ENCODE peak calls at places on chromosome 11, in seven cellular contexts. R, Y, L, J, T, V and K are unnamed samples.

GRCh38 chr11:1632053-1632714 is 2.6 kb downstream of the KRTAP5-5 start:
- DNase-seq in R (no peak), V (no peak), Y (peak; percentile 44), J (no peak), T (no peak), L (no peak), K (no peak)

GRCh38 chr11:44607324-44607962 is 42.0 kb downstream of the CD82 start:
- DNase-seq in L (no peak), V (peak; percentile 74), T (no peak), R (peak; percentile 52), Y (no peak), J (no peak), K (no peak)

GRCh38 chr11:119322360-119322739 is 5.4 kb upstream of the MCAM start:
- DNase-seq in L (no peak), T (no peak), Y (no peak), J (no peak), R (no peak), V (no peak), K (no peak)

GRCh38 chr11:75264971-75265370 is 24.4 kb downstream of the TPBGL start:
- DNase-seq in R (no peak), J (no peak), T (no peak), Y (peak; percentile 58), V (no peak), L (peak; percentile 38), K (peak; percentile 6)

GRCh38 chr11:110327508-110327907 is 31.1 kb upstream of the RDX start:
- DNase-seq in T (no peak), Y (no peak), J (no peak), V (no peak), L (no peak), R (no peak), K (no peak)

GRCh38 chr11:95680169-95680929 is 109.2 kb downstream of the FAM76B start:
- DNase-seq in R (peak; percentile 85), V (peak; percentile 90), Y (no peak), L (no peak), J (no peak), T (peak; percentile 6), K (no peak)

GRCh38 chr11:70402685-70403084 is 4.4 kb downstream of the CTTN start:
- DNase-seq in R (no peak), T (no peak), Y (no peak), J (no peak), L (no peak), V (no peak), K (no peak)

GRCh38 chr11:75380716-75381420 is 18.4 kb upstream of the RPS3 start:
- DNase-seq in L (peak; percentile 56), Y (peak; percentile 68), T (no peak), R (no peak), J (no peak), V (no peak), K (no peak)

GRCh38 chr11:47162426-47162825 is 14.3 kb downstream of the ARFGAP2 start:
- DNase-seq in V (no peak), R (no peak), J (no peak), T (no peak), L (no peak), Y (no peak), K (no peak)

GRCh38 chr11:132220464-132220863 is 850.0 kb downstream of the NTM start:
- DNase-seq in R (peak; percentile 74), L (no peak), J (no peak), V (peak; percentile 91), Y (no peak), T (no peak), K (no peak)

GRCh38 chr11:3124821-3125220 is 40.3 kb downstream of the OSBPL5 start:
- DNase-seq in J (no peak), T (no peak), V (no peak), L (peak; percentile 32), Y (no peak), R (no peak), K (no peak)

GRCh38 chr11:96188625-96189006 is 154.4 kb downstream of the MAML2 start:
- DNase-seq in L (no peak), V (peak; percentile 82), J (no peak), Y (no peak), T (no peak), R (peak; percentile 57), K (no peak)

GRCh38 chr11:111561801-111562325 is 21.3 kb downstream of the LAYN start:
- DNase-seq in V (peak; percentile 90), Y (no peak), L (no peak), R (peak; percentile 86), T (peak; percentile 67), J (no peak), K (no peak)

GRCh38 chr11:10436733-10437132 is 18.3 kb upstream of the AMPD3 start:
- DNase-seq in L (no peak), V (no peak), R (no peak), T (no peak), J (no peak), Y (no peak), K (no peak)

GRCh38 chr11:123300874-123301695 is 106.0 kb upstream of the CLMP start:
- DNase-seq in R (peak; percentile 68), T (no peak), Y (no peak), J (no peak), L (no peak), V (peak; percentile 57), K (no peak)

GRCh38 chr11:65862941-65863888 is 3.0 kb downstream of the MUS81 start:
- DNase-seq in V (no peak), T (no peak), R (no peak), Y (peak; percentile 70), J (no peak), L (peak; percentile 43), K (no peak)
- H3K27ac ChIP-seq in V (no peak overlapping the region), T (no peak overlapping the region), R (no peak overlapping the region), Y (peak overlapping the region; percentile 30), J (peak overlapping the region; percentile 22), L (no peak overlapping the region), K (peak overlapping the region; percentile 29)

GRCh38 chr11:121112498-121113455 is 11.7 kb downstream of the TECTA start:
- DNase-seq in R (peak; percentile 82), J (peak; percentile 7), T (peak; percentile 95), Y (peak; percentile 76), L (peak; percentile 69), V (peak; percentile 89), K (no peak)
- H3K27me3 ChIP-seq in R (peaks cover 30% of the 10 kb centered on the region), J (peaks cover 4% of the 10 kb centered on the region), T (no peaks in the 10 kb centered on the region), Y (no peaks in the 10 kb centered on the region), L (no peaks in the 10 kb centered on the region), V (peaks cover 15% of the 10 kb centered on the region), K (no peaks in the 10 kb centered on the region)

DNA sequence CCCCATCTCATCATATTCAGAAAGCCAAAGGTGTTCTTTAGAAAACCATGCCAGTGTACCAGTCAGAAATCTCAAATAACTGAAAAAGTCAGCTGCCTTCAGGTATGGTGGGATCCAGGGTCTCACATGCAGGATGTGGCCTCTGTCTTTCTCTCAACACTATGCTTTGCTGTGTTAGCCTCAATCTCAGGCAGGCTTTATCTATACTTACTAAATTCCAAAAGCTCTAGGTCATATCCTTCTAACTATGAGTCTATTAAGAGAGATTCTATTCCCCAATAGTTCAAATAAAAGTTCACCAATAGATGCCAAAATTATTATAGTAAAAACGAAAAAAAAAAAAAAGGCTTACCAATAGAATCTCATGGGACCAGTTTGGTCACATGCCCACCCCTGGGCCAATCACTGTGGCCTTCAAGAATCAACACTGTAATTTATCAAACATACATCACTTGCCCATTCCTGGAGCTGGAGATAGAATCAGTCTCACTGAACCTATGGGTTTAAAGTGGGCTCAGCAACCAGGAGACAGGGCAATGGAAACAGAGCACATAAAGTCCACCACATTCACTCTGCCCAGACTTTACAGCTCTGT is 38.0 kb upstream of the APLNR start:
- DNase-seq in T (no peak), J (no peak), R (peak; percentile 51), Y (no peak), V (peak; percentile 45), L (no peak), K (no peak)
- H3K27ac ChIP-seq in T (no peak overlapping the region), J (no peak overlapping the region), R (peak overlapping the region; percentile 17), Y (peak overlapping the region; percentile 44), V (no peak overlapping the region), L (peak overlapping the region; percentile 64), K (no peak overlapping the region)

GRCh38 chr11:19715373-19715772 is 2.7 kb downstream of the NAV2 start:
- DNase-seq in J (no peak), V (peak; percentile 96), T (no peak), L (no peak), R (peak; percentile 98), Y (no peak), K (peak; percentile 59)

GRCh38 chr11:19714387-19715363 is 2.0 kb downstream of the NAV2 start:
- DNase-seq in V (peak; percentile 78), T (peak; percentile 65), R (peak; percentile 85), Y (peak; percentile 84), L (peak; percentile 51), J (no peak), K (peak; percentile 92)

GRCh38 chr11:19712281-19713220 is at the start of gene NAV2:
- DNase-seq in R (peak; percentile 91), T (peak; percentile 96), L (peak; percentile 94), V (peak; percentile 98), Y (peak; percentile 97), J (peak; percentile 46), K (peak; percentile 95)

GRCh38 chr11:19713221-19714092 is 820 bp downstream of the NAV2 start:
- DNase-seq in Y (peak; percentile 73), R (no peak), V (peak; percentile 42), J (no peak), L (peak; percentile 48), T (peak; percentile 52), K (no peak)

DNA sequence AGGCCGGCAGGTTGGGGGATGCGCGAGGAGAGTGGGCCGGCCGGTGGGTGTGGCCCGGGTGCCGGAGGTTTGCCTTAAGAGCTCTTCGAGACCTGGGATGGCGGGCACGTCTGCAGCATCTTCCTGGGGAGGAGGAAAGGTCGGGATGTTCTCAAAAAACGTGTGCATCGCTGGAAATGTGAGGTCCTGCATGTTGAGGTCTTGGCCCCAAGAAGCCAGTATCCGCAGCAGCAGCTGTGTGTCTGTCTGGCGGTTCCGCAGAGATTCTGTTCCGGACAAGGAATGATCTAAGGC is 1.4 kb downstream of the NAV2 start:
- DNase-seq in L (no peak), V (peak; percentile 61), Y (peak; percentile 78), T (peak; percentile 54), J (no peak), R (peak; percentile 19), K (no peak)
- H3K27me3 ChIP-seq in L (peaks cover 19% of the 10 kb centered on the region), V (no peaks in the 10 kb centered on the region), Y (no peaks in the 10 kb centered on the region), T (peaks cover 52% of the 10 kb centered on the region), J (peaks cover 22% of the 10 kb centered on the region), R (no peaks in the 10 kb centered on the region), K (no peaks in the 10 kb centered on the region)

DNA sequence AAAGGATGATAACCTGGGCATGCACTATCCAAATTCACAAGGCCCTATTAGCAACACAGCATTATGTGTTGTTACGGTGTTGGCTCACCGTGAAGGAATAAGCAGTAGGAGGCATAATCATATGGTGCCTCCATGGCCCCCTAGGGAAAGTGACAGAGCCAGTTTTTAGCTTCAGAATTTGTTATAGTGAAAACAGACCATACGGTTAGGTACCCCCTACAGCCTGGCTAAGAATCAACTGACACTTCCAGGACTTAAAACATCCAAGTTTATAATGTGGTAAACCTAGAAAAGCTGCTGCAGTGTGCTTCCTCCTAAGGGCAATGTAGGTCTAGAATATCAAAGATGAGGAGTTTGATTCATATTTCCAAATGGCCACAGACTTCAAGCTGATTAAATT is 30.4 kb downstream of the KIF18A start:
- DNase-seq in L (no peak), J (no peak), T (no peak), Y (no peak), V (no peak), R (no peak), K (no peak)
- H3K27ac ChIP-seq in L (no peak overlapping the region), J (no peak overlapping the region), T (no peak overlapping the region), Y (no peak overlapping the region), V (no peak overlapping the region), R (peak overlapping the region; percentile 9), K (no peak overlapping the region)

GRCh38 chr11:65392899-65393298 is 6.5 kb downstream of the FRMD8 start:
- DNase-seq in R (no peak), J (no peak), T (no peak), Y (peak; percentile 57), L (no peak), V (no peak), K (no peak)
- H3K27me3 ChIP-seq in R (no peaks in the 10 kb centered on the region), J (no peaks in the 10 kb centered on the region), T (no peaks in the 10 kb centered on the region), Y (no peaks in the 10 kb centered on the region), L (no peaks in the 10 kb centered on the region), V (no peaks in the 10 kb centered on the region), K (no peaks in the 10 kb centered on the region)